ENCODE peak calls at places on chromosomes 16 and 17, in six cellular contexts. E is upper lobe of right lung, I is omental fat pad, G is tibial artery, K is epithelial cell of esophagus, T is GM13977. S is an unnamed sample.

GRCh38 chr17:19720210-19720475 is 3.8 kb upstream of the SLC47A2 start:
- DNase-seq in I (no peak), T (no peak), G (no peak), E (peak), K (no peak), S (no peak)

GRCh38 chr17:82030470-82031302 is 792 bp upstream of the RAC3 start:
- DNase-seq in G (peak), T (peak), E (peak), K (peak), I (no peak), S (peak)

GRCh38 chr17:17523001-17523713 is 27.0 kb upstream of the RASD1 start:
- DNase-seq in K (no peak), T (no peak), I (no peak), G (no peak), E (no peak), S (no peak)

GRCh38 chr17:78599419-78599818 is 22.2 kb upstream of the DNAH17 start:
- DNase-seq in I (no peak), T (no peak), E (no peak), G (no peak), K (no peak), S (no peak)

GRCh38 chr17:3817851-3818605 is 17.0 kb upstream of the ITGAE start:
- DNase-seq in G (no peak), E (no peak), T (no peak), K (no peak), I (no peak), S (no peak)

GRCh38 chr17:28402224-28402630 is 3.8 kb downstream of the SLC46A1 start:
- DNase-seq in K (peak), T (no peak), E (no peak), I (no peak), G (no peak), S (peak)

GRCh38 chr16:3479654-3480216 is 15.6 kb downstream of the C16orf90 start:
- DNase-seq in G (no peak), I (no peak), E (no peak), K (no peak), T (peak), S (no peak)

GRCh38 chr16:66332599-66332998 is 33.9 kb upstream of the CDH5 start:
- DNase-seq in I (no peak), G (no peak), K (no peak), T (no peak), E (peak), S (no peak)

GRCh38 chr17:76630151-76630550 is 13.4 kb downstream of the ST6GALNAC1 start:
- DNase-seq in G (no peak), I (no peak), T (no peak), K (no peak), E (no peak), S (no peak)

GRCh38 chr16:68354816-68355215 is 44.0 kb downstream of the PRMT7 start:
- DNase-seq in I (no peak), G (no peak), E (no peak), K (no peak), T (no peak), S (no peak)

GRCh38 chr17:67718325-67718941 is 697 bp downstream of the NOL11 start:
- DNase-seq in I (no peak), G (no peak), E (no peak), T (peak), K (peak), S (peak)

GRCh38 chr16:6548507-6548906 is 784.1 kb upstream of the RBFOX1 start:
- DNase-seq in E (no peak), I (no peak), K (no peak), T (no peak), G (no peak), S (no peak)

GRCh38 chr16:6545329-6545728 is 787.3 kb upstream of the RBFOX1 start:
- DNase-seq in I (no peak), E (no peak), T (no peak), K (no peak), G (no peak), S (no peak)

DNA sequence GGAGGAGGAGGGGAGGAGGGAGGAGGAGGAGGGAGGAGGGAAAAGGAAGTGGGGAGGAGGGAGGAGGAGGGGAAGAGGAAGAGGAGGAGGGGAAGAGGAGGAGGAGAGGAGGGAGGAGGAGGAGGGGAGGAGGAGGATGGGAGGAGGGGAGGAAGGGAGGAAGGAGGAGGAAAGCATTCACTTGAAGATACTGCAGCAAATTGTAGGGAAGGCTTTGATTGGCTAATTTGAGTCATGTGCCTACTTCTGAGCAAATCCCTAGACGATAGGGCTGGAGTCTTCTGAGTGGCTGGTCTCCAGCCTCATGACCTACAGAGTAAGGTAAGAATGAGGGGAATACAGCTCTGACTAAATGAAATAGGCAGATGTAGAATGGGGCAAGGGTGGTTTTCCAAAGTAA is 783.2 kb upstream of the RBFOX1 start:
- DNase-seq in K (no peak), T (no peak), I (no peak), E (no peak), G (no peak), S (no peak)
- TF ChIP-seq CTCF in K (no peak), T (no peak), I (no peak), E (no peak), G (no peak), S (no peak)

GRCh38 chr16:56277040-56277439 is 85.8 kb downstream of the GNAO1 start:
- DNase-seq in G (peak), I (no peak), K (no peak), E (peak), T (no peak), S (no peak)
- TF ChIP-seq CTCF in G (no peak), I (no peak), K (peak), E (no peak), T (no peak), S (peak)

GRCh38 chr17:62692721-62693431 is 65.4 kb downstream of the MRC2 start:
- DNase-seq in T (no peak), K (no peak), E (no peak), I (no peak), G (no peak), S (no peak)
- TF ChIP-seq CTCF in T (peak), K (peak), E (peak), I (no peak), G (no peak), S (peak)

GRCh38 chr16:4517812-4518211 is 20.8 kb downstream of the CDIP1 start:
- DNase-seq in K (peak), E (peak), I (no peak), T (no peak), G (no peak), S (no peak)
- TF ChIP-seq CTCF in K (peak), E (peak), I (no peak), T (peak), G (peak), S (peak)

GRCh38 chr17:80510132-80510531 is 33.7 kb upstream of the NPTX1 start:
- DNase-seq in G (no peak), T (no peak), K (no peak), E (no peak), I (no peak), S (no peak)

GRCh38 chr17:80512233-80512632 is 32.4 kb upstream of the RPTOR start:
- DNase-seq in K (peak), I (no peak), T (no peak), E (no peak), G (no peak), S (no peak)

GRCh38 chr17:80513201-80513600 is 31.4 kb upstream of the RPTOR start:
- DNase-seq in T (no peak), K (no peak), G (no peak), I (no peak), E (no peak), S (no peak)

GRCh38 chr17:80510772-80511171 is 33.9 kb upstream of the RPTOR start:
- DNase-seq in I (no peak), E (no peak), K (no peak), G (no peak), T (no peak), S (no peak)

DNA sequence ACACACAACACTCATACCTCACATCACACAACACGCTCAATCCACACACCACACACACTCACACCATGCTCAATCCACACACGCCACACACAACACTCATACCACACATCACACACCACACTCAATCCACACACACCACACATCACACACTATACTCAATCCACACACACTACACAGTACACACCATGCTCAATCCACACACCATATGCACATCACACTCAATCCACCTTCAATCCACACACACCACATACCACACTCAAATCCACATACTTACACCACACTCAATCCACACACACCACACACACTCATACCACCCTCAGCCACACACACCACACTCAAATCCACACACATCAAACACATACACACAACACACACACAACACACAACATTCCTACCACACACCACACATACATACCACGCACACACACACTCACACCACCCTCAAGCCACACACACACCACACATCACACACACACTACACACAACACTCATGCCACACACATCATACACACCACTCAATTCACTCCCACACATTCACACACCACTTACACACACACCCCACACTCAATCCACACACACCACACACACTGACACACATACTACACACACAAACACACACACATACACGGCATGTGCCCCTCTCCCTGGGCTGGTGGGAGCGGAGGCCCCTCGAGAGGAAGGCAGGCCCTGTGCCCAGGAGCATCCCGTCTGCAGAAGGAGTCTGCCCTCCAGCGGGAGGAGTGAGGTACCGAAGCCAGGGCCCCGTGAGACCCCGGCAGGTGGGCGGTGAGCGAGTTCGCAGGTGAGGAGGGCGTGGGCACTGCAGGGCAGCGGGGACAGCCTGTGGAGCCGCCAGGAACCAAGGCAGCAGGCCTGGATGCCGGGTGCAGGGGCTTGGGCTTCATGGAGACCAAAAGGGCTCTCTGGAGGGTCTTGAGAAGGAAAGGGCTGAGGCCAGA is 33.1 kb upstream of the RPTOR start:
- DNase-seq in I (no peak), K (no peak), E (no peak), G (no peak), T (no peak), S (no peak)
- TF ChIP-seq CTCF in I (no peak), K (no peak), E (no peak), G (no peak), T (no peak), S (no peak)

DNA sequence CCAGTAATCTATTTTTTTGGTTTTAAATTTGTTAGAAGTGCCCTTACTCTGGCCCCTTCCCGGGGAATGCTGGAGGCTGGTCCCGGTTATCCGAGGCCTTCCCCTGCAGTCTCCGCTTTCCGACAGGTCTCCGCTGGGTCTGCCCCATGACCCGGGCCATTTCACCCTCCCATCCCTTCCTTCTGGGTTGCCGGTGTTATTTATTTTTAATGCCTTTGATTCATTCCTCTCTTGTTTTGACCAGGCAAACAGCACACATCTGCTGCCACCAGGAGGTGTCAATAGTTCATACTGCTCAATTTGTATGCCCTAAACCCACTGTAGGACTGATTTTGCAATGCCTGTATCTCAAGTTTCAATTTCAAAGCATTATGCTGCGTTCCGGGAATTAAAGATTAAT is 113.2 kb upstream of the IRX5 start:
- DNase-seq in K (peak), I (no peak), T (no peak), G (no peak), E (no peak), S (peak)
- TF ChIP-seq CTCF in K (peak), I (no peak), T (no peak), G (peak), E (peak), S (peak)

GRCh38 chr17:42441717-42442565 is 16.7 kb upstream of the ATP6V0A1 start:
- DNase-seq in K (no peak), E (no peak), T (no peak), I (no peak), G (no peak), S (no peak)

GRCh38 chr17:42436401-42436800 is 13.3 kb upstream of the CAVIN1 start:
- DNase-seq in T (no peak), K (peak), I (no peak), G (peak), E (no peak), S (peak)

DNA sequence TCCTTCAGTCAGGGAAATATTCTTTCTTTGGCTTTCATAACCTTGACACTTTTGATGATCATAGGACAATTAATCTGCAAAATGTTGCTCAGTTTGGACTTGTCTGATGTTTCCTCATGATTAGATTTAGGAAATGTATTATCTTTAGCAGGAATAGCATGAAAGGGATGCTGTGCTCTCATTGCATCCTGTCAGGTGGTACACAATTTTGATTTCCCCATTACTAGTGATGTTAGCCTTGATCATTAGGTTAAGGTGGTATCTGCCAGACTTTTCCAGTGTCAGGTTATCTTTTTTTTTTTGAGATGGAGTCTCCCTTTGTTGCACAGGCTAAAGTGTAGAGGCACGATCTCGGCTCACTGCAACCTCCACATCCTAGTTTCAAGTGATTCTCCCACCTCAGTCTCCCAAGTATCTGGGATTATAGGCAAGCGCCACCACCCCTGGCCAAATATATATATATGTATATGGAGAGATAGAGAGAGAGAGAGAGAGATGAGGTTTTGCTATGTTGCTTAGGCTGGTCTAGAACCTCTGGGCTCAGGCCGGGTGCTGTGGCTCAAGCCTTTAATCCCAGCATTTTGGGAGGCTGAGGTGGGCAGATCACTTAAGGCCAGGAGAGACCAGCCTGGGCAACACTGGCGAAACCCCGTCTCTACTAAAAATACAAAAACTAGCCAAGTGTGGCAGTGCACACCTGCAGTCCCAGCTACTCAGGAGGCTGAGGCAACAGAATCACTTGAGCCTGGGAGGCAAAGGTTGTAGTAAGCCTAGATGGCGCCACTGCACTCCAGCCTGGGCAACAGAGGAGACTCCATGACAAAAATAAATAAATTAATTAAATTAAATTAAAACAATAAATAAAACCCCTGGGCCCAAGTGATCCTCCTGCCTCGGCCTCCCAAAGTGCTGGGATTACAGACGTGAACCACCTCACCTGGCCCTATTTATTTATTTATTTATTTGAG is 15.8 kb upstream of the CAVIN1 start:
- DNase-seq in I (no peak), G (no peak), K (peak), T (no peak), E (no peak), S (no peak)
- TF ChIP-seq CTCF in I (no peak), G (peak), K (peak), T (peak), E (peak), S (peak)

S was measured in bronchial epithelial cell.